ENCODE peak calls at places on chromosomes 6 and 20, in five cellular contexts. M, A, Q, G and N are unnamed samples.
A peak's percentile ranks its signal among the peaks of the same experiment; 100 is the strongest.

GRCh38 chr6:139982652-139983051 is 608.2 kb upstream of the CITED2 start:
- DNase-seq in M (no peak), A (no peak), Q (peak; percentile 73), G (no peak), N (no peak)

GRCh38 chr6:69233195-69233524 is 563.6 kb downstream of the LMBRD1 start:
- DNase-seq in M (no peak), A (no peak), Q (no peak), G (no peak), N (no peak)

GRCh38 chr6:119196732-119197131 is 118.3 kb upstream of the FAM184A start:
- DNase-seq in M (no peak), A (no peak), Q (no peak), G (no peak), N (no peak)

GRCh38 chr6:36679043-36679821 is 718 bp downstream of the CDKN1A start:
- DNase-seq in M (no peak), A (no peak), Q (peak; percentile 36), G (peak; percentile 42), N (no peak)

GRCh38 chr6:138580040-138580439 is 80.7 kb upstream of the NHSL1 start:
- DNase-seq in M (no peak), A (no peak), Q (no peak), G (no peak), N (no peak)

GRCh38 chr6:107489636-107490567 is at the start of gene SOBP:
- DNase-seq in M (peak; percentile 69), A (peak; percentile 91), Q (peak; percentile 28), G (peak; percentile 43), N (peak; percentile 94)

GRCh38 chr6:5457983-5458683 is 196.8 kb downstream of the FARS2 start:
- DNase-seq in M (no peak), A (no peak), Q (no peak), G (no peak), N (no peak)

GRCh38 chr6:140071601-140072062 is 697.2 kb upstream of the CITED2 start:
- DNase-seq in M (no peak), A (no peak), Q (peak; percentile 94), G (no peak), N (no peak)

GRCh38 chr6:293185-294174 is 1.2 kb downstream of the DUSP22 start:
- DNase-seq in M (no peak), A (peak; percentile 47), Q (peak; percentile 26), G (no peak), N (no peak)

GRCh38 chr6:69416739-69417138 is 380.1 kb downstream of the LMBRD1 start:
- DNase-seq in M (no peak), A (no peak), Q (peak; percentile 17), G (no peak), N (no peak)

GRCh38 chr6:73511796-73512195 is 9.0 kb downstream of the EEF1A1 start:
- DNase-seq in M (no peak), A (no peak), Q (no peak), G (no peak), N (peak; percentile 57)

GRCh38 chr20:61731363-61732181 is 334.1 kb downstream of the TAF4 start:
- DNase-seq in M (no peak), A (no peak), Q (peak; percentile 38), G (no peak), N (no peak)

GRCh38 chr20:46169245-46170171 is 51.4 kb downstream of the CD40 start:
- DNase-seq in M (no peak), A (no peak), Q (no peak), G (no peak), N (no peak)

GRCh38 chr6:33737267-33738026 is 9.3 kb downstream of the IP6K3 start:
- DNase-seq in M (no peak), A (no peak), Q (no peak), G (no peak), N (no peak)

GRCh38 chr20:63351811-63352591 is 9.1 kb downstream of the CHRNA4 start:
- DNase-seq in M (no peak), A (no peak), Q (no peak), G (no peak), N (no peak)

GRCh38 chr6:92376711-92377110 is 1042.6 kb downstream of the EPHA7 start:
- DNase-seq in M (no peak), A (no peak), Q (no peak), G (no peak), N (no peak)

GRCh38 chr20:271069-271468 is 13.5 kb downstream of the DEFB132 start:
- DNase-seq in M (no peak), A (no peak), Q (no peak), G (no peak), N (no peak)

GRCh38 chr20:21702553-21703467 is 2.7 kb upstream of the PAX1 start:
- DNase-seq in M (no peak), A (no peak), Q (peak; percentile 12), G (peak; percentile 97), N (peak; percentile 83)

GRCh38 chr6:83911278-83911677 is 51.8 kb downstream of the CYB5R4 start:
- DNase-seq in M (no peak), A (no peak), Q (no peak), G (no peak), N (no peak)

GRCh38 chr6:22062807-22063408 is 233.9 kb downstream of the PRL start:
- DNase-seq in M (no peak), A (no peak), Q (no peak), G (no peak), N (no peak)

GRCh38 chr6:89826029-89826528 is 3.6 kb upstream of the CASP8AP2 start:
- DNase-seq in M (no peak), A (no peak), Q (peak; percentile 79), G (no peak), N (no peak)

GRCh38 chr6:144731229-144731628 is 446.1 kb downstream of the UTRN start:
- DNase-seq in M (no peak), A (no peak), Q (no peak), G (no peak), N (no peak)

GRCh38 chr6:49001856-49002255 is 461.2 kb downstream of the MMUT start:
- DNase-seq in M (no peak), A (no peak), Q (peak; percentile 4), G (no peak), N (no peak)

GRCh38 chr20:435558-435957 is 26.8 kb downstream of the TBC1D20 start:
- DNase-seq in M (no peak), A (no peak), Q (no peak), G (no peak), N (no peak)

GRCh38 chr20:41345729-41346067 is 5.1 kb downstream of the LPIN3 start:
- DNase-seq in M (no peak), A (no peak), Q (no peak), G (no peak), N (no peak)

GRCh38 chr6:40990301-40990700 is 48.7 kb downstream of the UNC5CL start:
- DNase-seq in M (no peak), A (no peak), Q (no peak), G (no peak), N (no peak)